ENCODE peak calls at places on chromosomes 11 and 22, in ten cellular contexts. One of them, this sample, is unnamed.

GRCh38 chr11:74460065-74460464 is 7.3 kb downstream of the KCNE3 start:
- DNase-seq in IMR-90: no peak
- DNase-seq in uterus: no peak
- DNase-seq in coronary artery: no peak
- DNase-seq in heart right ventricle: no peak
- DNase-seq in OCI-LY7: no peak
- DNase-seq in body of pancreas: no peak
- DNase-seq in SK-N-SH: no peak
- DNase-seq in psoas muscle: no peak
- DNase-seq in HCT116: no peak
- DNase-seq in this sample: no peak

GRCh38 chr11:46912526-46913150 is 5.7 kb downstream of the LRP4 start:
- DNase-seq in IMR-90: no peak
- DNase-seq in uterus: no peak
- DNase-seq in coronary artery: no peak
- DNase-seq in heart right ventricle: no peak
- DNase-seq in OCI-LY7: no peak
- DNase-seq in body of pancreas: no peak
- DNase-seq in SK-N-SH: peak
- DNase-seq in psoas muscle: no peak
- DNase-seq in HCT116: no peak
- DNase-seq in this sample: no peak

GRCh38 chr22:47089796-47090460 is 327.5 kb downstream of the TBC1D22A start:
- DNase-seq in IMR-90: no peak
- DNase-seq in uterus: no peak
- DNase-seq in coronary artery: no peak
- DNase-seq in heart right ventricle: no peak
- DNase-seq in OCI-LY7: no peak
- DNase-seq in body of pancreas: no peak
- DNase-seq in SK-N-SH: no peak
- DNase-seq in psoas muscle: no peak
- DNase-seq in HCT116: no peak
- DNase-seq in this sample: no peak

GRCh38 chr22:30636226-30637077 is 871 bp downstream of the SLC35E4 start:
- DNase-seq in IMR-90: no peak
- DNase-seq in uterus: peak
- DNase-seq in coronary artery: no peak
- DNase-seq in heart right ventricle: no peak
- DNase-seq in OCI-LY7: peak
- DNase-seq in body of pancreas: peak
- DNase-seq in SK-N-SH: peak
- DNase-seq in psoas muscle: peak
- DNase-seq in HCT116: no peak
- DNase-seq in this sample: no peak

GRCh38 chr11:3195251-3196160 is 23.1 kb downstream of the MRGPRG start:
- DNase-seq in IMR-90: peak
- DNase-seq in uterus: no peak
- DNase-seq in coronary artery: peak
- DNase-seq in heart right ventricle: no peak
- DNase-seq in OCI-LY7: no peak
- DNase-seq in body of pancreas: no peak
- DNase-seq in SK-N-SH: no peak
- DNase-seq in psoas muscle: no peak
- DNase-seq in HCT116: peak
- DNase-seq in this sample: peak

GRCh38 chr11:61482513-61482912 is 26.0 kb upstream of the LRRC10B start:
- DNase-seq in IMR-90: no peak
- DNase-seq in uterus: no peak
- DNase-seq in coronary artery: no peak
- DNase-seq in heart right ventricle: no peak
- DNase-seq in OCI-LY7: peak
- DNase-seq in body of pancreas: peak
- DNase-seq in SK-N-SH: peak
- DNase-seq in psoas muscle: no peak
- DNase-seq in HCT116: no peak
- DNase-seq in this sample: no peak

GRCh38 chr11:58832246-58832645 is 12.3 kb downstream of the GLYATL2 start:
- DNase-seq in IMR-90: no peak
- DNase-seq in uterus: no peak
- DNase-seq in coronary artery: no peak
- DNase-seq in heart right ventricle: no peak
- DNase-seq in OCI-LY7: no peak
- DNase-seq in body of pancreas: no peak
- DNase-seq in SK-N-SH: no peak
- DNase-seq in psoas muscle: no peak
- DNase-seq in HCT116: no peak
- DNase-seq in this sample: peak

GRCh38 chr11:33417121-33417520 is 159.9 kb downstream of the HIPK3 start:
- DNase-seq in IMR-90: no peak
- DNase-seq in uterus: no peak
- DNase-seq in coronary artery: no peak
- DNase-seq in heart right ventricle: no peak
- DNase-seq in OCI-LY7: no peak
- DNase-seq in body of pancreas: no peak
- DNase-seq in SK-N-SH: no peak
- DNase-seq in psoas muscle: no peak
- DNase-seq in HCT116: no peak
- DNase-seq in this sample: no peak

GRCh38 chr11:12179019-12179418 is 68.6 kb downstream of the MICAL2 start:
- DNase-seq in IMR-90: no peak
- DNase-seq in uterus: no peak
- DNase-seq in coronary artery: no peak
- DNase-seq in heart right ventricle: no peak
- DNase-seq in OCI-LY7: no peak
- DNase-seq in body of pancreas: peak
- DNase-seq in SK-N-SH: no peak
- DNase-seq in psoas muscle: no peak
- DNase-seq in HCT116: no peak
- DNase-seq in this sample: no peak

GRCh38 chr11:13826505-13827278 is 135.8 kb upstream of the SPON1 start:
- DNase-seq in IMR-90: no peak
- DNase-seq in uterus: no peak
- DNase-seq in coronary artery: no peak
- DNase-seq in heart right ventricle: no peak
- DNase-seq in OCI-LY7: no peak
- DNase-seq in body of pancreas: no peak
- DNase-seq in SK-N-SH: no peak
- DNase-seq in psoas muscle: no peak
- DNase-seq in HCT116: no peak
- DNase-seq in this sample: peak

GRCh38 chr11:126359431-126360048 is 4.1 kb downstream of the ST3GAL4 start:
- DNase-seq in IMR-90: peak
- DNase-seq in uterus: peak
- DNase-seq in coronary artery: no peak
- DNase-seq in heart right ventricle: peak
- DNase-seq in OCI-LY7: no peak
- DNase-seq in body of pancreas: peak
- DNase-seq in SK-N-SH: peak
- DNase-seq in psoas muscle: peak
- DNase-seq in HCT116: no peak
- DNase-seq in this sample: no peak

GRCh38 chr22:21446827-21447690 is 20.1 kb upstream of the TMEM191C start:
- DNase-seq in IMR-90: no peak
- DNase-seq in uterus: peak
- DNase-seq in coronary artery: no peak
- DNase-seq in heart right ventricle: peak
- DNase-seq in OCI-LY7: no peak
- DNase-seq in body of pancreas: no peak
- DNase-seq in SK-N-SH: no peak
- DNase-seq in psoas muscle: peak
- DNase-seq in HCT116: no peak
- DNase-seq in this sample: no peak

GRCh38 chr22:48070760-48071159 is 1308.3 kb downstream of the TBC1D22A start:
- DNase-seq in IMR-90: no peak
- DNase-seq in uterus: no peak
- DNase-seq in coronary artery: no peak
- DNase-seq in heart right ventricle: no peak
- DNase-seq in OCI-LY7: peak
- DNase-seq in body of pancreas: no peak
- DNase-seq in SK-N-SH: no peak
- DNase-seq in psoas muscle: no peak
- DNase-seq in HCT116: no peak
- DNase-seq in this sample: no peak

GRCh38 chr11:123083623-123084029 is 21.7 kb upstream of the HSPA8 start:
- DNase-seq in IMR-90: peak
- DNase-seq in uterus: peak
- DNase-seq in coronary artery: peak
- DNase-seq in heart right ventricle: peak
- DNase-seq in OCI-LY7: no peak
- DNase-seq in body of pancreas: peak
- DNase-seq in SK-N-SH: peak
- DNase-seq in psoas muscle: peak
- DNase-seq in HCT116: peak
- DNase-seq in this sample: peak

GRCh38 chr22:25718109-25718830 is 23.7 kb upstream of the MYO18B start:
- DNase-seq in IMR-90: no peak
- DNase-seq in uterus: no peak
- DNase-seq in coronary artery: no peak
- DNase-seq in heart right ventricle: no peak
- DNase-seq in OCI-LY7: no peak
- DNase-seq in body of pancreas: no peak
- DNase-seq in SK-N-SH: no peak
- DNase-seq in psoas muscle: no peak
- DNase-seq in HCT116: no peak
- DNase-seq in this sample: no peak

GRCh38 chr11:112156594-112157273 is 7.2 kb downstream of the IL18 start:
- DNase-seq in IMR-90: no peak
- DNase-seq in uterus: no peak
- DNase-seq in coronary artery: no peak
- DNase-seq in heart right ventricle: no peak
- DNase-seq in OCI-LY7: no peak
- DNase-seq in body of pancreas: no peak
- DNase-seq in SK-N-SH: no peak
- DNase-seq in psoas muscle: no peak
- DNase-seq in HCT116: no peak
- DNase-seq in this sample: no peak
- H3K27ac ChIP-seq in IMR-90: peak
- H3K27ac ChIP-seq in uterus: no peak
- H3K27ac ChIP-seq in coronary artery: no peak
- H3K27ac ChIP-seq in heart right ventricle: peak
- H3K27ac ChIP-seq in OCI-LY7: no peak
- H3K27ac ChIP-seq in body of pancreas: peak
- H3K27ac ChIP-seq in SK-N-SH: no peak
- H3K27ac ChIP-seq in psoas muscle: peak
- H3K27ac ChIP-seq in HCT116: peak
- H3K27ac ChIP-seq in this sample: peak

GRCh38 chr11:44466531-44467179 is 98.8 kb upstream of the CD82 start:
- DNase-seq in IMR-90: no peak
- DNase-seq in uterus: no peak
- DNase-seq in coronary artery: no peak
- DNase-seq in heart right ventricle: no peak
- DNase-seq in OCI-LY7: no peak
- DNase-seq in body of pancreas: no peak
- DNase-seq in SK-N-SH: no peak
- DNase-seq in psoas muscle: no peak
- DNase-seq in HCT116: no peak
- DNase-seq in this sample: no peak
- TF ChIP-seq CTCF in IMR-90: no peak
- TF ChIP-seq CTCF in uterus: no peak
- TF ChIP-seq CTCF in coronary artery: no peak
- TF ChIP-seq CTCF in heart right ventricle: no peak
- TF ChIP-seq CTCF in OCI-LY7: no peak
- TF ChIP-seq CTCF in body of pancreas: no peak
- TF ChIP-seq CTCF in SK-N-SH: no peak
- TF ChIP-seq CTCF in psoas muscle: no peak
- TF ChIP-seq CTCF in HCT116: no peak
- TF ChIP-seq CTCF in this sample: no peak

GRCh38 chr22:45317551-45318167 is 7.9 kb downstream of the FAM118A start:
- DNase-seq in IMR-90: peak
- DNase-seq in uterus: peak
- DNase-seq in coronary artery: peak
- DNase-seq in heart right ventricle: peak
- DNase-seq in OCI-LY7: no peak
- DNase-seq in body of pancreas: no peak
- DNase-seq in SK-N-SH: peak
- DNase-seq in psoas muscle: peak
- DNase-seq in HCT116: no peak
- DNase-seq in this sample: no peak

GRCh38 chr22:45318558-45319318 is 9.0 kb downstream of the FAM118A start:
- DNase-seq in IMR-90: peak
- DNase-seq in uterus: no peak
- DNase-seq in coronary artery: no peak
- DNase-seq in heart right ventricle: no peak
- DNase-seq in OCI-LY7: peak
- DNase-seq in body of pancreas: no peak
- DNase-seq in SK-N-SH: no peak
- DNase-seq in psoas muscle: no peak
- DNase-seq in HCT116: no peak
- DNase-seq in this sample: no peak

GRCh38 chr22:45318168-45318557 is 8.4 kb downstream of the FAM118A start:
- DNase-seq in IMR-90: peak
- DNase-seq in uterus: peak
- DNase-seq in coronary artery: peak
- DNase-seq in heart right ventricle: peak
- DNase-seq in OCI-LY7: peak
- DNase-seq in body of pancreas: peak
- DNase-seq in SK-N-SH: peak
- DNase-seq in psoas muscle: peak
- DNase-seq in HCT116: no peak
- DNase-seq in this sample: peak

GRCh38 chr22:45320326-45320976 is 10.7 kb downstream of the FAM118A start:
- DNase-seq in IMR-90: peak
- DNase-seq in uterus: no peak
- DNase-seq in coronary artery: no peak
- DNase-seq in heart right ventricle: no peak
- DNase-seq in OCI-LY7: no peak
- DNase-seq in body of pancreas: no peak
- DNase-seq in SK-N-SH: no peak
- DNase-seq in psoas muscle: peak
- DNase-seq in HCT116: no peak
- DNase-seq in this sample: no peak

GRCh38 chr22:45319319-45319675 is 9.6 kb downstream of the FAM118A start:
- DNase-seq in IMR-90: peak
- DNase-seq in uterus: no peak
- DNase-seq in coronary artery: no peak
- DNase-seq in heart right ventricle: no peak
- DNase-seq in OCI-LY7: no peak
- DNase-seq in body of pancreas: no peak
- DNase-seq in SK-N-SH: peak
- DNase-seq in psoas muscle: no peak
- DNase-seq in HCT116: no peak
- DNase-seq in this sample: no peak
- H3K27ac ChIP-seq in IMR-90: peak
- H3K27ac ChIP-seq in uterus: peak
- H3K27ac ChIP-seq in coronary artery: peak
- H3K27ac ChIP-seq in heart right ventricle: peak
- H3K27ac ChIP-seq in OCI-LY7: no peak
- H3K27ac ChIP-seq in body of pancreas: no peak
- H3K27ac ChIP-seq in SK-N-SH: peak
- H3K27ac ChIP-seq in psoas muscle: peak
- H3K27ac ChIP-seq in HCT116: no peak
- H3K27ac ChIP-seq in this sample: peak

DNA sequence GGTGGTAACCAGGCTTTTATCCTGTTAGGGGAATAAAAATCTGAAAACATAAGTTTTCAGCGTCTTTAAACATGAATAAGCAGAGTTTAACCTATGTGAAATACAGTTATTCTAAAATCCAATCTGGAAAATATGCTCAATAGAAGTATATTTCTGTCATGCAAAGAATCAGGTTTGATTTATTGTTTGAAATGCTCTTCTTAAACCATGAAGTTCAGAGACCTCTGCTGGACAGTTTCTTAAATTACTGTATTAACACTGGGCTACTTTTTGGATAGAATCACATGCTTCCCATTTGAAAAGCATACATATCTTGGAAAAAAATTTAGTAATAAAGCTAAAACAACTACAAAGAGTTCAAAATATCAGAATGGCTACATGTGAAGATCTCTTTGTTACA is 25.4 kb downstream of the APIP start:
- DNase-seq in IMR-90: peak
- DNase-seq in uterus: no peak
- DNase-seq in coronary artery: no peak
- DNase-seq in heart right ventricle: no peak
- DNase-seq in OCI-LY7: peak
- DNase-seq in body of pancreas: no peak
- DNase-seq in SK-N-SH: peak
- DNase-seq in psoas muscle: no peak
- DNase-seq in HCT116: peak
- DNase-seq in this sample: peak
- TF ChIP-seq CTCF in IMR-90: peak
- TF ChIP-seq CTCF in uterus: no peak
- TF ChIP-seq CTCF in coronary artery: no peak
- TF ChIP-seq CTCF in heart right ventricle: peak
- TF ChIP-seq CTCF in OCI-LY7: peak
- TF ChIP-seq CTCF in body of pancreas: peak
- TF ChIP-seq CTCF in SK-N-SH: peak
- TF ChIP-seq CTCF in psoas muscle: peak
- TF ChIP-seq CTCF in HCT116: peak
- TF ChIP-seq CTCF in this sample: peak

This sample was measured in RWPE1.